ENCODE peak calls at places on chromosomes 7 and 10, in seven cellular contexts. V is IMR-90, X is AG10803, N is lung, C is body of pancreas, W is left ventricle myocardium inferior, Q is fibroblast of villous mesenchyme. P is an unnamed sample.

GRCh38 chr10:104641150-104642000 is at the start of gene SORCS3:
- DNase-seq in V (no peak), C (no peak), Q (no peak), X (no peak), W (no peak), N (no peak), P (no peak)

GRCh38 chr10:90592903-90593302 is 264.9 kb downstream of the HTR7 start:
- DNase-seq in V (peak; percentile 51), Q (peak; percentile 91), N (no peak), C (peak; percentile 20), W (peak; percentile 19), X (no peak), P (peak; percentile 84)

GRCh38 chr10:3401491-3401938 is 228.9 kb upstream of the PITRM1 start:
- DNase-seq in Q (peak; percentile 96), W (no peak), N (no peak), X (peak; percentile 45), C (no peak), V (peak; percentile 75), P (peak; percentile 83)

GRCh38 chr10:71631007-71631859 is 88.3 kb downstream of the C10orf105 start:
- DNase-seq in W (no peak), V (no peak), Q (no peak), X (no peak), N (no peak), C (no peak), P (no peak)

GRCh38 chr7:157519798-157520244 is 183.0 kb downstream of the DNAJB6 start:
- DNase-seq in V (no peak), C (no peak), X (no peak), W (no peak), N (no peak), Q (no peak), P (no peak)

GRCh38 chr10:72375173-72375572 is 20.5 kb upstream of the DNAJB12 start:
- DNase-seq in V (peak; percentile 30), W (no peak), Q (no peak), X (peak; percentile 24), C (no peak), N (no peak), P (peak; percentile 51)

GRCh38 chr7:66731986-66732385 is 8.5 kb upstream of the RABGEF1 start:
- DNase-seq in N (no peak), Q (no peak), W (no peak), V (no peak), C (no peak), X (no peak), P (no peak)

GRCh38 chr10:16117305-16117695 is 257.0 kb upstream of the MINDY3 start:
- DNase-seq in Q (no peak), V (no peak), W (no peak), N (no peak), C (no peak), X (no peak), P (no peak)

GRCh38 chr10:95480102-95480900 is 80.9 kb downstream of the SORBS1 start:
- DNase-seq in Q (peak; percentile 17), V (no peak), C (no peak), X (peak; percentile 24), N (no peak), W (peak; percentile 40), P (no peak)

GRCh38 chr10:118927317-118927716 is 102.2 kb upstream of the NANOS1 start:
- DNase-seq in N (no peak), X (no peak), Q (peak; percentile 60), W (no peak), C (no peak), V (no peak), P (no peak)

GRCh38 chr7:39624202-39624807 is 933 bp downstream of the RALA start:
- DNase-seq in V (no peak), X (peak; percentile 54), C (no peak), W (no peak), Q (peak; percentile 49), N (no peak), P (peak; percentile 35)

GRCh38 chr7:133633055-133633454 is 380.2 kb downstream of the EXOC4 start:
- DNase-seq in Q (peak; percentile 62), N (no peak), W (no peak), C (no peak), X (peak; percentile 54), V (peak; percentile 67), P (peak; percentile 81)

GRCh38 chr10:126243976-126244375 is 144.3 kb downstream of the ADAM12 start:
- DNase-seq in X (peak; percentile 99), C (no peak), N (no peak), V (peak; percentile 95), W (no peak), Q (peak; percentile 87), P (peak; percentile 66)

GRCh38 chr10:63430091-63430998 is 35.4 kb downstream of the JMJD1C start:
- DNase-seq in X (peak; percentile 72), Q (peak; percentile 73), C (no peak), V (peak; percentile 74), W (no peak), N (no peak), P (peak; percentile 85)

GRCh38 chr10:30980951-30981616 is 50.6 kb downstream of the ZNF438 start:
- DNase-seq in X (peak; percentile 76), Q (peak; percentile 58), W (peak; percentile 53), C (peak; percentile 88), N (peak; percentile 68), V (peak; percentile 63), P (peak; percentile 63)

GRCh38 chr7:137335814-137336213 is 7.7 kb downstream of the PTN start:
- DNase-seq in N (no peak), C (no peak), W (no peak), Q (no peak), X (no peak), V (peak; percentile 21), P (no peak)

GRCh38 chr7:149773446-149774236 is at the start of gene ZNF467:
- DNase-seq in V (no peak), N (peak; percentile 84), Q (peak; percentile 48), X (peak; percentile 3), C (peak; percentile 83), W (peak; percentile 79), P (peak; percentile 17)

GRCh38 chr10:5613481-5613880 is 52.9 kb downstream of the ASB13 start:
- DNase-seq in N (no peak), V (no peak), W (no peak), C (no peak), Q (no peak), X (no peak), P (no peak)

GRCh38 chr7:139054101-139054500 is 18.3 kb upstream of the ZC3HAV1L start:
- DNase-seq in N (no peak), W (no peak), C (no peak), X (no peak), Q (no peak), V (no peak), P (no peak)

GRCh38 chr10:115355162-115355760 is 262.1 kb downstream of the ATRNL1 start:
- DNase-seq in W (no peak), N (no peak), C (peak; percentile 59), V (peak; percentile 63), X (peak; percentile 52), Q (peak; percentile 69), P (peak; percentile 88)

GRCh38 chr10:121422096-121422495 is 176.1 kb downstream of the FGFR2 start:
- DNase-seq in Q (no peak), N (no peak), W (no peak), C (no peak), X (no peak), V (no peak), P (no peak)

GRCh38 chr7:5713124-5713912 is 68.1 kb downstream of the RNF216 start:
- DNase-seq in N (no peak), Q (no peak), W (no peak), V (no peak), C (no peak), X (no peak), P (no peak)

GRCh38 chr10:28184810-28185209 is 118.1 kb downstream of the MPP7 start:
- DNase-seq in X (no peak), N (no peak), V (no peak), C (no peak), W (no peak), Q (no peak), P (no peak)

GRCh38 chr7:155337946-155338631 is 40.4 kb downstream of the INSIG1 start:
- DNase-seq in C (peak; percentile 25), N (no peak), X (no peak), Q (no peak), W (no peak), V (no peak), P (no peak)

GRCh38 chr10:75575940-75576339 is 144.5 kb downstream of the LRMDA start:
- DNase-seq in V (no peak), N (no peak), X (no peak), Q (no peak), C (no peak), W (no peak), P (no peak)

DNA sequence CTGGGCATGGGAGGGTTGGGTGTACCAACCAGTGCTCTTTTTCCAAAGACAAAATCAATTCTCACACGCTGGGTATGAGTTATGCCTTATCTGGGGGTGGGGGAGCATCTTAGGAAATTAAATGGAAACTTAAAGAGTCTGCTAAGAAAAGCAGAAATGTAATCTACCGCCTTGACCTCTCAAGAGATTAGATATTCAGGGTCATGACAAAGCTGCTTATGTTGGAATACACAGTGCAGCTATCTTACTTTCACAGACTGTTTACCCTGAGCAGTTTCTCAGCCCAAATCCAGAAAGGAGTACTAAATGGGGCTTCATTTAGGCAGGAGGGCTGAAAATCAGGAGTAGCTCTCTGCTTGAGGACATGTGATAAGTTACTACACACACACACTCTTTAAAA is 2.6 kb downstream of the MEST start:
- DNase-seq in W (no peak), N (no peak), C (no peak), Q (peak; percentile 69), X (no peak), V (no peak), P (no peak)
- H3K4me3 ChIP-seq in W (no peak overlapping the region), N (no peak overlapping the region), C (no peak overlapping the region), Q (peak overlapping the region; percentile 82), X (no peak overlapping the region), V (peak overlapping the region; percentile 71), P (peak overlapping the region; percentile 70)

GRCh38 chr7:77349141-77349540 is 67.0 kb downstream of the GSAP start:
- DNase-seq in Q (no peak), C (no peak), V (peak; percentile 46), W (no peak), N (no peak), X (peak; percentile 25), P (peak; percentile 38)
- TF ChIP-seq CTCF in Q (no peak), C (no peak), V (no peak), W (no peak), N (no peak), X (no peak), P (peak; percentile 23)

GRCh38 chr10:122465401-122465800 is 4.0 kb downstream of the HTRA1 start:
- DNase-seq in Q (no peak), N (no peak), C (no peak), X (no peak), V (no peak), W (no peak), P (no peak)

GRCh38 chr10:122463466-122464157 is 2.3 kb downstream of the HTRA1 start:
- DNase-seq in V (no peak), X (no peak), Q (no peak), C (no peak), W (no peak), N (no peak), P (no peak)

GRCh38 chr10:122462533-122463465 is 1.4 kb downstream of the HTRA1 start:
- DNase-seq in W (peak; percentile 72), N (no peak), C (peak; percentile 39), Q (peak; percentile 56), V (peak; percentile 51), X (peak; percentile 53), P (peak; percentile 49)

GRCh38 chr10:122464158-122464510 is 2.8 kb downstream of the HTRA1 start:
- DNase-seq in N (no peak), V (no peak), C (no peak), W (no peak), Q (no peak), X (no peak), P (no peak)

GRCh38 chr10:122464575-122464974 is 3.2 kb downstream of the HTRA1 start:
- DNase-seq in X (no peak), V (no peak), Q (no peak), W (no peak), C (no peak), N (no peak), P (no peak)
- H3K4me3 ChIP-seq in X (no peak overlapping the region), V (no peak overlapping the region), Q (no peak overlapping the region), W (no peak overlapping the region), C (no peak overlapping the region), N (no peak overlapping the region), P (no peak overlapping the region)

GRCh38 chr7:45971661-45972175 is 50.6 kb upstream of the IGFBP3 start:
- DNase-seq in X (no peak), C (no peak), N (no peak), W (no peak), V (no peak), Q (no peak), P (no peak)
- TF ChIP-seq CTCF in X (no peak), C (no peak), N (no peak), W (no peak), V (no peak), Q (no peak), P (no peak)

P was measured in choroid plexus epithelial cell.